ENCODE peak calls at places on chromosomes 12 and 14, in six cellular contexts. G, E, V, R, W and L are unnamed samples.

GRCh38 chr14:25014440-25014839 is 35.5 kb downstream of the STXBP6 start:
- DNase-seq in V (no peak), R (no peak), W (no peak), G (no peak), E (no peak), L (no peak)

GRCh38 chr14:36981832-36982528 is 190.4 kb downstream of the SLC25A21 start:
- DNase-seq in W (no peak), E (no peak), V (no peak), G (no peak), R (no peak), L (no peak)

GRCh38 chr12:132218915-132219314 is 74.7 kb downstream of the NOC4L start:
- DNase-seq in V (no peak), G (no peak), E (peak; percentile 29), W (no peak), R (peak; percentile 43), L (peak; percentile 27)

GRCh38 chr12:51238037-51238509 is 553 bp upstream of the DAZAP2 start:
- DNase-seq in G (no peak), W (no peak), E (no peak), R (no peak), V (no peak), L (no peak)

GRCh38 chr12:124740691-124741137 is 123.0 kb downstream of the SCARB1 start:
- DNase-seq in R (no peak), G (no peak), W (no peak), V (no peak), E (peak; percentile 44), L (no peak)

GRCh38 chr12:80551897-80552296 is 107.9 kb downstream of the PTPRQ start:
- DNase-seq in E (no peak), W (no peak), G (no peak), V (no peak), R (no peak), L (no peak)

GRCh38 chr12:45130881-45131281 is 80.0 kb upstream of the DBX2 start:
- DNase-seq in G (no peak), E (peak; percentile 71), R (no peak), W (peak; percentile 24), V (no peak), L (no peak)

GRCh38 chr14:78088941-78089340 is 81.2 kb upstream of the NRXN3 start:
- DNase-seq in V (no peak), E (no peak), W (no peak), R (no peak), G (no peak), L (no peak)

GRCh38 chr12:118307069-118307954 is 65.4 kb downstream of the TAOK3 start:
- DNase-seq in E (no peak), R (no peak), V (no peak), G (no peak), W (peak; percentile 53), L (no peak)

GRCh38 chr14:69937367-69937777 is 58.2 kb downstream of the SMOC1 start:
- DNase-seq in R (no peak), G (no peak), W (no peak), V (no peak), E (no peak), L (no peak)

GRCh38 chr14:105419305-105420091 is at the start of gene MTA1:
- DNase-seq in R (no peak), V (peak; percentile 93), W (no peak), E (peak; percentile 59), G (no peak), L (peak; percentile 43)

GRCh38 chr14:34833545-34834523 is 41.3 kb downstream of the BAZ1A start:
- DNase-seq in G (no peak), E (no peak), R (no peak), V (no peak), W (no peak), L (peak; percentile 19)

GRCh38 chr12:69553626-69554248 is 31.5 kb upstream of the CCT2 start:
- DNase-seq in V (no peak), R (no peak), W (peak; percentile 16), G (no peak), E (no peak), L (no peak)

GRCh38 chr12:31220633-31221565 is 105.1 kb downstream of the SINHCAF start:
- DNase-seq in W (no peak), V (no peak), G (no peak), E (no peak), R (no peak), L (no peak)

GRCh38 chr12:55797550-55797949 is 20.0 kb downstream of the SARNP start:
- DNase-seq in G (no peak), R (no peak), V (no peak), E (no peak), W (no peak), L (no peak)

GRCh38 chr14:41749425-41749824 is 142.7 kb downstream of the LRFN5 start:
- DNase-seq in W (no peak), V (no peak), R (no peak), E (peak; percentile 9), G (no peak), L (no peak)

GRCh38 chr14:68394113-68394718 is 398.7 kb downstream of the ZFP36L1 start:
- DNase-seq in V (no peak), G (no peak), W (no peak), R (no peak), E (no peak), L (no peak)

GRCh38 chr12:466039-466438 is 6.3 kb downstream of the B4GALNT3 start:
- DNase-seq in R (no peak), V (no peak), G (no peak), W (no peak), E (no peak), L (no peak)

GRCh38 chr12:19608039-19608438 is 168.7 kb downstream of the AEBP2 start:
- DNase-seq in R (no peak), V (no peak), G (no peak), W (no peak), E (no peak), L (no peak)

GRCh38 chr12:49903700-49904423 is at the start of gene FAIM2:
- DNase-seq in G (no peak), V (peak; percentile 91), W (peak; percentile 32), E (peak; percentile 74), R (peak; percentile 25), L (peak; percentile 25)

GRCh38 chr12:90543393-90543792 is 411.6 kb downstream of the CCER1 start:
- DNase-seq in V (no peak), W (no peak), R (no peak), G (no peak), E (no peak), L (no peak)

GRCh38 chr12:118853634-118854033 is 127.7 kb upstream of the SRRM4 start:
- DNase-seq in W (no peak), V (no peak), R (no peak), E (peak; percentile 26), G (no peak), L (no peak)

GRCh38 chr14:59161571-59162175 is 26.8 kb upstream of the DAAM1 start:
- DNase-seq in W (no peak), R (no peak), V (no peak), E (no peak), G (no peak), L (peak; percentile 21)

DNA sequence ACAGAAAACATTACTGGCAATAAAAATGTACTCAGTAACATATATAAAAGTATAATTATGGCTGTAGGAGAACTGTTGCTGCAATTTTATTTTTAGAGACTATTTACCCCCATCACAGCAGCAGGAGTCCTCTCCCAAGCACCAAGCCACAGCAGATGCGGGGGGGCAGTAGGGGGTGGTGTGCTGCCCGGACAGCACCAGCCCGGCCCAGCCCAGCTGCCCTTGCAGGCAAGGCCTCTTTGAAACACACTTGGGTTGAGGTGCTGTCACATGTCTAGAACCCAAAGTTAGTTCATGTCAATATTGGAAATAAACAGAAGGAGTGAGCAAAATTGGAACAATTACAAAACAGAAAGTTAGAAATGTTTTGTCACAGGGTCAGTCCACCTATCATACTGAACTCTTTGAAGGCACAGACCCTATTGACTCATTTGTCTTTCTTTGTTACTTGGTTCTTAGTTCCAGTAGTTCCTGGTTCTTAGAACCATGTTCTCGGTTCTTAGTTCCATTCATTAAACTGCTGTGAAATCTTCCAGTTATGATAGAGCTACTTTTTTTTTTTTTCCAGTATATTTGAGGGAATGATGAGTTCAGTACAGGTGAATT is 22.7 kb downstream of the CCNK start:
- DNase-seq in E (peak; percentile 2), R (no peak), W (no peak), G (no peak), V (peak; percentile 60), L (no peak)
- H3K27ac ChIP-seq in E (no peak overlapping the region), R (no peak overlapping the region), W (no peak overlapping the region), G (no peak overlapping the region), V (no peak overlapping the region), L (no peak overlapping the region)

GRCh38 chr14:53703457-53703856 is 253.2 kb downstream of the BMP4 start:
- DNase-seq in G (no peak), V (no peak), W (no peak), R (no peak), E (no peak), L (no peak)
- H3K27me3 ChIP-seq in G (no peaks in the 10 kb centered on the region), V (no peaks in the 10 kb centered on the region), W (no peaks in the 10 kb centered on the region), R (no peaks in the 10 kb centered on the region), E (no peaks in the 10 kb centered on the region), L (no peaks in the 10 kb centered on the region)

DNA sequence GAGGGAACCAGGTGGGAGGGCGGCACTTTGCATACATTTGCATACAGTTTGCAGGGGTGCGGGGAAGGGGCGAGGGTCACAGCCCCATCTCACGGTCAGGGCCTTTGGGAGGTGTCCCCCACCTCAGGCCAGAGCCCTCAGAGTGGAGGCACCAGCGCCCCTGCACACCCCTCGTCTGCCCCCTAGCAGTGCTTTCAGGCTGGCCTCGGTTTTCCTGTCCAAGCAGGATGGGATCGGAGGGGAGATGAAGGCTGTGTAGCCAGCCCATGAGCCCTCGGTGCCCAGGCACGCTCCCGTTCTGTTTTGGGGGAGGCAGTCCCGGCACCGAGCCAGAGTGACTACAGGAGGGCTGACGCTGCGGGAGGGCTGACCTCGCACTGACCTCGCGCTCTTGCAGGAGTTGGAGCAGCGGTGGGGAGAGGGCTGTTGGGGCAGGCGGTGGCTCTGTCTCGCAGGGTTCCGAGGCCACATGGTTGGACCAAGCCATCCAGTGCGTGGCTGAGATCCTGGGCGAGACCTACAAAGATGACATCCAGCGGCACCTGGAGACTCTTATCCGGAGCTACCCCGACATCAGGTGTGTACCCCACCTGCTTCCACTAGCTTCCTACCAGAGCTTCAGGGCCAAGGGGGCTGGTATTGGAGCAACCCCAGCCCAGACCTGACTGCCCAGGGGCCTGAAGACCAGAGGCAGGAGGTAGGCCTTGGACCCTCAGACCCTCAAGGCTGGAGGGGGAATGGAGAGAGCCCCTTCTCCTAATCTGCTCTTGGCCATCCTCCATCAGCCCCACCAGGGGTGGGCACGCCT is 13.6 kb downstream of the EXOC3L4 start:
- DNase-seq in W (no peak), G (no peak), V (peak; percentile 70), E (no peak), R (no peak), L (no peak)
- H3K27ac ChIP-seq in W (no peak overlapping the region), G (no peak overlapping the region), V (peak overlapping the region; percentile 42), E (no peak overlapping the region), R (no peak overlapping the region), L (no peak overlapping the region)

GRCh38 chr12:53965251-53966069 is 7.5 kb upstream of the HOXC11 start:
- DNase-seq in R (no peak), W (no peak), E (no peak), V (no peak), G (no peak), L (no peak)

GRCh38 chr12:53963005-53963404 is 8.3 kb downstream of the HOXC12 start:
- DNase-seq in E (no peak), R (no peak), V (no peak), W (no peak), G (no peak), L (no peak)

GRCh38 chr12:53963434-53964314 is 9.0 kb downstream of the HOXC12 start:
- DNase-seq in V (peak; percentile 85), R (no peak), E (no peak), G (no peak), W (no peak), L (no peak)

GRCh38 chr12:53966070-53966384 is 6.9 kb upstream of the HOXC11 start:
- DNase-seq in W (no peak), E (no peak), G (no peak), V (no peak), R (no peak), L (no peak)

GRCh38 chr12:53964315-53964713 is 8.6 kb upstream of the HOXC11 start:
- DNase-seq in R (no peak), W (no peak), E (no peak), V (no peak), G (no peak), L (no peak)
- H3K27me3 ChIP-seq in R (peaks cover 100% of the 10 kb centered on the region), W (peaks cover 100% of the 10 kb centered on the region), E (peaks cover 63% of the 10 kb centered on the region), V (peaks cover 12% of the 10 kb centered on the region), G (peaks cover 66% of the 10 kb centered on the region), L (peaks cover 93% of the 10 kb centered on the region)